ENCODE peak calls at places on chromosomes 13 and 19, in five cellular contexts. L is stimulated activated CD4-positive, alpha-beta T cell treated with anti-CD3 and anti-CD28 coated beads, Interleukin-1b, Interleukin-23, amount 100 ng/mL, for 24 hours; T is NAMALWA; B is adipocyte; W is NCI-H1048. Z is an unnamed sample.

GRCh38 chr13:114110091-114110829 is 22.2 kb downstream of the RASA3 start:
- DNase-seq in W (no peak), T (peak; percentile 93), L (peak; percentile 54), B (no peak), Z (peak; percentile 73)

GRCh38 chr13:59790626-59791025 is 373.1 kb downstream of the DIAPH3 start:
- DNase-seq in L (no peak), T (no peak), B (peak; percentile 50), W (no peak), Z (no peak)

GRCh38 chr13:47004022-47004421 is 107.2 kb upstream of the HTR2A start:
- DNase-seq in W (no peak), L (no peak), B (no peak), T (no peak), Z (no peak)

GRCh38 chr13:38636756-38637155 is 50.1 kb upstream of the FREM2 start:
- DNase-seq in W (no peak), B (no peak), T (no peak), L (no peak), Z (no peak)

GRCh38 chr13:27526516-27526915 is 76.2 kb upstream of the MTIF3 start:
- DNase-seq in T (no peak), W (no peak), L (no peak), B (no peak), Z (no peak)

GRCh38 chr13:63540042-63540441 is 2124.4 kb upstream of the PCDH20 start:
- DNase-seq in T (no peak), B (no peak), W (no peak), L (no peak), Z (no peak)

GRCh38 chr19:41376241-41376997 is at the start of gene TMEM91:
- DNase-seq in W (no peak), T (no peak), L (no peak), B (peak; percentile 65), Z (peak; percentile 52)

GRCh38 chr13:39035799-39036198 is 2.1 kb downstream of the PROSER1 start:
- DNase-seq in T (peak; percentile 11), B (peak; percentile 4), W (no peak), L (no peak), Z (no peak)

GRCh38 chr19:5903054-5903501 is 512 bp downstream of the NDUFA11 start:
- DNase-seq in B (peak; percentile 74), W (no peak), T (no peak), L (no peak), Z (no peak)

GRCh38 chr13:46057251-46058015 is 4.9 kb upstream of the ZC3H13 start:
- DNase-seq in B (no peak), L (no peak), T (no peak), W (no peak), Z (no peak)

GRCh38 chr19:21587117-21587461 is 81.7 kb downstream of the ZNF429 start:
- DNase-seq in T (no peak), L (no peak), W (no peak), B (no peak), Z (no peak)

GRCh38 chr19:41699231-41699967 is 9.0 kb upstream of the CEACAM5 start:
- DNase-seq in T (no peak), W (no peak), B (no peak), L (no peak), Z (no peak)

GRCh38 chr13:73268306-73268705 is 209.5 kb downstream of the KLF5 start:
- DNase-seq in W (no peak), B (peak; percentile 39), T (no peak), L (no peak), Z (peak; percentile 15)

GRCh38 chr19:20928371-20928770 is 5.3 kb downstream of the ZNF85 start:
- DNase-seq in B (peak; percentile 43), L (no peak), W (no peak), T (no peak), Z (no peak)

GRCh38 chr13:100269837-100270236 is 180.9 kb downstream of the PCCA start:
- DNase-seq in W (no peak), T (no peak), L (no peak), B (peak; percentile 31), Z (peak; percentile 80)

GRCh38 chr13:42671502-42671901 is 97.5 kb downstream of the TNFSF11 start:
- DNase-seq in W (no peak), L (no peak), T (no peak), B (no peak), Z (no peak)

GRCh38 chr19:2556221-2557092 is 80.5 kb downstream of the GADD45B start:
- DNase-seq in W (no peak), B (no peak), T (no peak), L (no peak), Z (no peak)

GRCh38 chr13:112213467-112214245 is 146.7 kb downstream of the SOX1 start:
- DNase-seq in W (no peak), B (no peak), T (no peak), L (no peak), Z (no peak)

GRCh38 chr19:7112675-7113074 is 43.2 kb downstream of the ZNF557 start:
- DNase-seq in B (no peak), L (no peak), W (no peak), T (no peak), Z (no peak)

GRCh38 chr19:16588089-16588823 is 16.0 kb upstream of the SLC35E1 start:
- DNase-seq in T (peak; percentile 98), L (peak; percentile 61), B (no peak), W (no peak), Z (peak; percentile 69)

GRCh38 chr13:63048648-63049047 is 1633.0 kb upstream of the PCDH20 start:
- DNase-seq in W (no peak), T (peak; percentile 21), L (no peak), B (no peak), Z (no peak)

GRCh38 chr19:10271543-10272086 is 695 bp downstream of the ICAM1 start:
- DNase-seq in B (no peak), T (peak; percentile 90), L (no peak), W (no peak), Z (no peak)

GRCh38 chr19:13241321-13242104 is 91.3 kb downstream of the IER2 start:
- DNase-seq in B (no peak), T (peak; percentile 52), W (no peak), L (peak; percentile 11), Z (no peak)